ENCODE peak calls at places on chromosomes 13 and 19, in eight cellular contexts. J is endothelial cell; Y is AG08395; V is sciatic nerve; U is stimulated activated naive CD4-positive, alpha-beta T cell treated with Interleukin-2 at 50 U/mL for 16 hours; L is activated naive CD8-positive, alpha-beta T cell treated with anti-CD3 and anti-CD28 coated beads, Interleukin-2, amount 50 U/mL, for 24 hours; W is sigmoid colon; T is CD8-positive, alpha-beta T cell. A is an unnamed sample.
A peak's percentile ranks its signal among the peaks of the same experiment; 100 is the strongest.

GRCh38 chr19:39403331-39404312 is 3.0 kb upstream of the ZFP36 start:
- DNase-seq in J (peak; percentile 85), Y (peak; percentile 93), V (peak; percentile 99), U (peak; percentile 97), L (peak; percentile 96), W (peak; percentile 100), T (peak; percentile 98), A (peak; percentile 99)

GRCh38 chr19:18644144-18645034 is 7.6 kb downstream of the KLHL26 start:
- DNase-seq in J (no peak), Y (no peak), V (no peak), U (no peak), L (no peak), W (no peak), T (no peak), A (no peak)

GRCh38 chr19:16095071-16095571 is 16.6 kb upstream of the RAB8A start:
- DNase-seq in J (no peak), Y (no peak), V (no peak), U (no peak), L (peak; percentile 52), W (no peak), T (peak; percentile 23), A (no peak)

GRCh38 chr13:100611678-100612492 is 23.3 kb upstream of the GGACT start:
- DNase-seq in J (no peak), Y (no peak), V (no peak), U (no peak), L (no peak), W (no peak), T (no peak), A (no peak)

GRCh38 chr19:916645-917322 is 349 bp upstream of the KISS1R start:
- DNase-seq in J (no peak), Y (no peak), V (no peak), U (peak; percentile 29), L (no peak), W (no peak), T (no peak), A (no peak)

GRCh38 chr13:109331898-109332297 is 454.5 kb downstream of the IRS2 start:
- DNase-seq in J (no peak), Y (peak; percentile 34), V (no peak), U (no peak), L (no peak), W (no peak), T (no peak), A (no peak)

GRCh38 chr13:30818323-30818960 is 83.1 kb downstream of the ALOX5AP start:
- DNase-seq in J (no peak), Y (peak; percentile 88), V (no peak), U (no peak), L (no peak), W (peak; percentile 75), T (no peak), A (no peak)

GRCh38 chr19:29610574-29611271 is 4.6 kb downstream of the POP4 start:
- DNase-seq in J (peak; percentile 87), Y (peak; percentile 92), V (peak; percentile 91), U (peak; percentile 79), L (peak; percentile 85), W (peak; percentile 89), T (peak; percentile 87), A (peak; percentile 84)

GRCh38 chr13:60448907-60449510 is 52.0 kb downstream of the TDRD3 start:
- DNase-seq in J (peak; percentile 43), Y (peak; percentile 57), V (no peak), U (no peak), L (no peak), W (no peak), T (no peak), A (no peak)

GRCh38 chr19:58085348-58085875 is 12.6 kb downstream of the ZSCAN18 start:
- DNase-seq in J (no peak), Y (no peak), V (no peak), U (no peak), L (no peak), W (no peak), T (no peak), A (no peak)

GRCh38 chr19:35088514-35088913 is 27.1 kb upstream of the FXYD3 start:
- DNase-seq in J (no peak), Y (peak; percentile 95), V (no peak), U (no peak), L (no peak), W (no peak), T (no peak), A (no peak)

GRCh38 chr13:25268561-25268960 is 18.7 kb downstream of the MTMR6 start:
- DNase-seq in J (no peak), Y (no peak), V (no peak), U (no peak), L (no peak), W (no peak), T (no peak), A (no peak)

GRCh38 chr19:14519860-14520407 is 1.7 kb upstream of the DNAJB1 start:
- DNase-seq in J (no peak), Y (no peak), V (no peak), U (no peak), L (no peak), W (no peak), T (no peak), A (no peak)

GRCh38 chr19:802888-803561 is 5.8 kb downstream of the PTBP1 start:
- DNase-seq in J (no peak), Y (no peak), V (peak; percentile 55), U (no peak), L (no peak), W (no peak), T (no peak), A (no peak)

GRCh38 chr19:8611391-8611883 is 922 bp upstream of the ADAMTS10 start:
- DNase-seq in J (no peak), Y (no peak), V (no peak), U (no peak), L (peak; percentile 29), W (no peak), T (no peak), A (no peak)

GRCh38 chr13:21344662-21345176 is 114.4 kb downstream of the ZDHHC20 start:
- DNase-seq in J (no peak), Y (no peak), V (no peak), U (peak; percentile 12), L (peak; percentile 29), W (no peak), T (peak; percentile 26), A (peak; percentile 69)

GRCh38 chr19:12800873-12801465 is 631 bp downstream of the PRDX2 start:
- DNase-seq in J (peak; percentile 16), Y (no peak), V (peak; percentile 66), U (no peak), L (no peak), W (no peak), T (no peak), A (no peak)

GRCh38 chr19:45346449-45346848 is 5.9 kb downstream of the KLC3 start:
- DNase-seq in J (no peak), Y (peak; percentile 28), V (no peak), U (no peak), L (no peak), W (no peak), T (no peak), A (no peak)

GRCh38 chr13:107730835-107731234 is 484.5 kb downstream of the LIG4 start:
- DNase-seq in J (no peak), Y (no peak), V (no peak), U (no peak), L (no peak), W (no peak), T (no peak), A (no peak)

GRCh38 chr13:60790620-60791019 is 393.6 kb downstream of the TDRD3 start:
- DNase-seq in J (no peak), Y (no peak), V (no peak), U (no peak), L (no peak), W (peak; percentile 68), T (no peak), A (no peak)